ENCODE peak calls at places on chromosome 14, in eight cellular contexts. N is nephron progenitor cell; S is anterior cingulate cortex; A is mesendoderm; R is activated CD4-positive, alpha-beta T cell treated with anti-CD3 and anti-CD28 coated beads, Interleukin-2, amount 50 U/mL, for 1 hour; J is NCI-H1105 treated with DMSO at 0.1 percent for 48 hours; Y is germinal center; W is Peyer's patch. F is an unnamed sample.

GRCh38 chr14:51004801-51005526 is 60.7 kb upstream of the PYGL start:
- DNase-seq in Y (no peak), W (no peak), S (no peak), N (no peak), R (no peak), J (no peak), A (no peak), F (peak)

GRCh38 chr14:101125313-101125712 is 221.8 kb upstream of the RTL1 start:
- DNase-seq in J (no peak), R (no peak), S (no peak), W (peak), Y (no peak), A (no peak), N (no peak), F (no peak)

GRCh38 chr14:52349731-52350130 is 35.6 kb downstream of the PTGER2 start:
- DNase-seq in Y (no peak), S (no peak), A (no peak), J (no peak), N (no peak), R (no peak), W (no peak), F (no peak)

GRCh38 chr14:69260246-69260978 is 454 bp downstream of the GALNT16 start:
- DNase-seq in N (peak), A (peak), W (no peak), Y (no peak), J (peak), R (no peak), S (no peak), F (no peak)

GRCh38 chr14:59175404-59175803 is 13.1 kb upstream of the DAAM1 start:
- DNase-seq in W (peak), S (no peak), A (no peak), Y (peak), R (no peak), N (no peak), J (no peak), F (no peak)

GRCh38 chr14:103014466-103015319 is 42.7 kb downstream of the CDC42BPB start:
- DNase-seq in N (no peak), A (peak), R (no peak), Y (no peak), S (no peak), W (peak), J (peak), F (peak)

GRCh38 chr14:90523544-90523943 is 126.7 kb downstream of the CALM1 start:
- DNase-seq in R (no peak), J (no peak), N (no peak), S (no peak), A (no peak), Y (no peak), W (no peak), F (no peak)

GRCh38 chr14:54758041-54758440 is 144.6 kb downstream of the GCH1 start:
- DNase-seq in R (no peak), J (no peak), Y (no peak), W (no peak), A (no peak), N (no peak), S (no peak), F (no peak)

GRCh38 chr14:52299692-52300278 is 14.3 kb upstream of the PTGER2 start:
- DNase-seq in A (peak), R (no peak), S (no peak), Y (peak), N (no peak), W (no peak), J (peak), F (peak)